ENCODE peak calls at places on chromosome 20, in ten cellular contexts. H is right lobe of liver; E is astrocyte of the cerebellum; L is choroid plexus epithelial cell; Z is Panc1; G is HCT116; W is CD8-positive, alpha-beta T cell; V is brain microvascular endothelial cell; K is IMR-90; U is neural progenitor cell. I is an unnamed sample.
A peak's percentile ranks its signal among the peaks of the same experiment; 100 is the strongest.

GRCh38 chr20:13525225-13525940 is 113.3 kb downstream of the TASP1 start:
- DNase-seq in L (peak; percentile 95), K (peak; percentile 97), Z (no peak), G (no peak), H (no peak), V (peak; percentile 93), W (no peak), E (peak; percentile 50), U (peak; percentile 7), I (peak; percentile 95)

GRCh38 chr20:25624500-25624939 is 706 bp upstream of the NANP start:
- DNase-seq in U (no peak), E (no peak), L (peak; percentile 35), W (no peak), H (no peak), V (no peak), Z (no peak), G (no peak), K (no peak), I (no peak)

GRCh38 chr20:36770680-36771079 is 2.9 kb downstream of the DSN1 start:
- DNase-seq in H (no peak), W (no peak), K (no peak), U (no peak), E (no peak), V (no peak), L (no peak), Z (no peak), G (no peak), I (no peak)

GRCh38 chr20:37630161-37630560 is 63.7 kb upstream of the CTNNBL1 start:
- DNase-seq in V (no peak), W (no peak), L (no peak), U (no peak), H (no peak), G (no peak), Z (no peak), E (no peak), K (no peak), I (no peak)

GRCh38 chr20:61766921-61767610 is 298.6 kb downstream of the TAF4 start:
- DNase-seq in G (no peak), V (no peak), L (no peak), U (no peak), H (no peak), E (no peak), K (no peak), Z (no peak), W (no peak), I (no peak)

GRCh38 chr20:10716855-10717254 is 43.1 kb upstream of the JAG1 start:
- DNase-seq in H (no peak), V (peak; percentile 40), K (peak; percentile 48), U (no peak), L (peak; percentile 70), Z (no peak), G (no peak), E (no peak), W (no peak), I (peak; percentile 41)

GRCh38 chr20:59827138-59828056 is 106.0 kb downstream of the SYCP2 start:
- DNase-seq in G (no peak), U (no peak), Z (no peak), H (no peak), W (no peak), E (no peak), L (no peak), V (no peak), K (no peak), I (no peak)

GRCh38 chr20:42484335-42484734 is 705.4 kb downstream of the PTPRT start:
- DNase-seq in V (no peak), L (no peak), U (no peak), H (no peak), K (no peak), E (no peak), W (no peak), Z (no peak), G (no peak), I (no peak)

GRCh38 chr20:23122321-23122720 is 36.2 kb upstream of the CD93 start:
- DNase-seq in E (no peak), W (no peak), K (no peak), L (no peak), G (no peak), Z (no peak), U (no peak), H (no peak), V (no peak), I (no peak)

GRCh38 chr20:6074145-6074561 is 20.3 kb upstream of the LRRN4 start:
- DNase-seq in Z (no peak), V (no peak), G (no peak), U (peak; percentile 18), H (no peak), W (no peak), L (peak; percentile 30), K (no peak), E (no peak), I (no peak)

GRCh38 chr20:61896058-61896961 is 169.4 kb downstream of the TAF4 start:
- DNase-seq in G (peak; percentile 12), H (no peak), Z (peak; percentile 12), W (no peak), E (peak; percentile 18), K (peak; percentile 28), L (peak; percentile 67), V (peak; percentile 23), U (peak; percentile 83), I (peak; percentile 71)

GRCh38 chr20:51687071-51687470 is 81.1 kb downstream of the ATP9A start:
- DNase-seq in V (peak; percentile 55), U (no peak), E (no peak), Z (no peak), H (no peak), G (peak; percentile 63), L (peak; percentile 45), K (peak; percentile 50), W (no peak), I (no peak)

DNA sequence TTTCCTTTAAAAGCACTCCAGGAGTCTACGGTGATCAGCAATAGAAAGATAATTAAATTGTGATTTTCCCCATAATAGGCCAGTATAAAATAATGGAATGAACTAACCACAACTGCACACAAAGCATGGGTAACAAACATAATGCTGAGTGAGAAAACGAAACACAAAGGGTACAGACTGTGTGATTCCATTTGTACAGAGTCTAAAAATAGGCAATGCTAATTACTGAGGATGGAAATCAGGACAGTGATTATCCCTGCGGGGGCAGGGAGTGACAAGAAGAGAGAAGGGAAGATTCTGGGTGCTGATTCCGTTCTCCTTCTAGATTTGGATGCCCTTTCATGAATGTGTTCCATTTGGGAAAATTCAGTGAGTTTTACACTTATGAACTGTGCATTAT is 478.1 kb downstream of the PREX1 start:
- DNase-seq in H (no peak), G (no peak), V (no peak), L (no peak), Z (no peak), U (no peak), W (no peak), K (no peak), E (no peak), I (no peak)
- TF ChIP-seq CTCF in H (no peak), G (no peak), V (no peak), L (no peak), Z (no peak), U (no peak), W (no peak), K (no peak), E (no peak), I (no peak)

DNA sequence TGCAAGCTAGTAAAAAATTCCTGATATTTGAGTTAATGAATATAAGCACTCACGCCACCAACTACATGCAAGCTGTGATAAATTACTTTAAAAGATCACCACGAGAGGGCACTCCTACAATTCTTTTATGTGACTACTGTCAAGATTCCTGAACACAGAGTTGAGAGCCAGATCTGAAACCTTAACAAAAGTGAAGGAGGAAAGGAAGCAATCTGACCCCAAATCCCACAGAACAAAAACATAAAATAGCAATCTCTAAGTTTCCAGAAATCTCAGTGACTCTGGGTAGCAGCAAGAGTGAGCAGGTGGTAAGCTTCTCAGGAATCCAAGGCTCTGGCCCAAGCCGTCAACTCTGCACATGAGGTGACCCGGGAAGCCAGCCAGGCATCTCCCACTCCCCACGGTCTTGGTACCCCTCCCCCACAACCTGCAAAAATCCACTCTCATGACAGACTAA is 55.1 kb downstream of the STAU1 start:
- DNase-seq in H (no peak), Z (peak; percentile 18), W (no peak), G (peak; percentile 47), L (peak; percentile 88), U (peak; percentile 74), V (peak; percentile 45), E (peak; percentile 84), K (peak; percentile 79), I (peak; percentile 48)
- H3K4me3 ChIP-seq in H (no peak overlapping the region), Z (no peak overlapping the region), W (no peak overlapping the region), G (no peak overlapping the region), L (no peak overlapping the region), U (no peak overlapping the region), V (no peak overlapping the region), E (no peak overlapping the region), K (no peak overlapping the region), I (no peak overlapping the region)

GRCh38 chr20:41340327-41341055 is at the start of gene LPIN3:
- DNase-seq in G (peak; percentile 84), Z (no peak), H (peak; percentile 92), U (peak; percentile 97), L (peak; percentile 86), V (peak; percentile 31), W (no peak), E (peak; percentile 38), K (peak; percentile 63), I (peak; percentile 93)
- TF ChIP-seq CTCF in G (no peak), Z (no peak), H (peak; percentile 19), U (peak; percentile 16), L (no peak), V (no peak), W (peak; percentile 19), E (no peak), K (no peak), I (peak; percentile 39)

GRCh38 chr20:58708246-58708931 is 15.8 kb downstream of the NPEPL1 start:
- DNase-seq in U (no peak), V (no peak), G (no peak), L (no peak), E (no peak), H (peak; percentile 33), W (no peak), K (no peak), Z (no peak), I (no peak)

GRCh38 chr20:58707770-58708169 is 15.2 kb downstream of the NPEPL1 start:
- DNase-seq in Z (no peak), G (no peak), H (peak; percentile 30), E (no peak), K (no peak), V (no peak), U (no peak), L (no peak), W (no peak), I (no peak)

GRCh38 chr20:58709703-58710039 is 17.1 kb downstream of the NPEPL1 start:
- DNase-seq in K (no peak), G (no peak), W (no peak), U (no peak), Z (no peak), L (no peak), V (no peak), E (no peak), H (peak; percentile 14), I (no peak)

GRCh38 chr20:58710481-58711265 is 18.1 kb downstream of the NPEPL1 start:
- DNase-seq in L (no peak), E (no peak), K (no peak), V (no peak), Z (no peak), G (no peak), H (peak; percentile 18), U (peak; percentile 20), W (no peak), I (no peak)

GRCh38 chr20:58709013-58709702 is 16.6 kb downstream of the NPEPL1 start:
- DNase-seq in H (peak; percentile 15), G (no peak), V (no peak), W (no peak), L (no peak), U (no peak), K (no peak), Z (no peak), E (no peak), I (no peak)
- H3K4me3 ChIP-seq in H (no peak overlapping the region), G (no peak overlapping the region), V (no peak overlapping the region), W (no peak overlapping the region), L (no peak overlapping the region), U (no peak overlapping the region), K (no peak overlapping the region), Z (no peak overlapping the region), E (no peak overlapping the region), I (no peak overlapping the region)